ENCODE peak calls at places on chromosomes 5 and 9, in four cellular contexts. U is K562, X is H1, S is GM12878. H is an unnamed sample.

GRCh38 chr5:129172561-129172960 is 78.0 kb downstream of the ISOC1 start:
- DNase-seq in X (no peak), S (no peak), U (no peak), H (peak)

GRCh38 chr5:116859666-116860320 is 285.2 kb upstream of the SEMA6A start:
- DNase-seq in X (no peak), S (no peak), U (no peak), H (no peak)

GRCh38 chr5:36606437-36607113 is at the start of gene SLC1A3:
- DNase-seq in X (peak), U (no peak), S (peak), H (peak)

GRCh38 chr5:129972774-129973173 is 68.5 kb downstream of the CHSY3 start:
- DNase-seq in X (no peak), S (no peak), U (no peak), H (no peak)

GRCh38 chr9:138076650-138077009 is 199.0 kb downstream of the CACNA1B start:
- DNase-seq in U (no peak), X (no peak), S (no peak), H (no peak)

GRCh38 chr5:35030426-35030825 is 17.3 kb downstream of the AGXT2 start:
- DNase-seq in U (no peak), X (no peak), S (no peak), H (no peak)

GRCh38 chr5:88677943-88678779 is 204.8 kb downstream of the MEF2C start:
- DNase-seq in U (no peak), S (no peak), X (no peak), H (no peak)

GRCh38 chr5:61313960-61314681 is 17.9 kb upstream of the ZSWIM6 start:
- DNase-seq in X (no peak), S (no peak), U (no peak), H (no peak)

GRCh38 chr5:111227805-111228204 is 3.6 kb downstream of the CAMK4 start:
- DNase-seq in X (no peak), S (no peak), U (no peak), H (no peak)

GRCh38 chr9:89435315-89435823 is 62.5 kb downstream of the SEMA4D start:
- DNase-seq in U (peak), S (no peak), X (peak), H (peak)

GRCh38 chr5:36199620-36200019 is 42.1 kb downstream of the NADK2 start:
- DNase-seq in U (no peak), S (no peak), X (no peak), H (no peak)

GRCh38 chr5:72178910-72179815 is 71.9 kb downstream of the MAP1B start:
- DNase-seq in X (no peak), U (no peak), S (no peak), H (peak)

GRCh38 chr5:150609843-150610584 is 30.4 kb upstream of the SYNPO start:
- DNase-seq in S (no peak), X (no peak), U (no peak), H (no peak)

GRCh38 chr5:148343049-148343413 is 7.7 kb downstream of the SPINK9 start:
- DNase-seq in U (peak), S (no peak), X (no peak), H (peak)

GRCh38 chr9:127205952-127206351 is 58.6 kb upstream of the GARNL3 start:
- DNase-seq in X (no peak), U (no peak), S (no peak), H (no peak)

DNA sequence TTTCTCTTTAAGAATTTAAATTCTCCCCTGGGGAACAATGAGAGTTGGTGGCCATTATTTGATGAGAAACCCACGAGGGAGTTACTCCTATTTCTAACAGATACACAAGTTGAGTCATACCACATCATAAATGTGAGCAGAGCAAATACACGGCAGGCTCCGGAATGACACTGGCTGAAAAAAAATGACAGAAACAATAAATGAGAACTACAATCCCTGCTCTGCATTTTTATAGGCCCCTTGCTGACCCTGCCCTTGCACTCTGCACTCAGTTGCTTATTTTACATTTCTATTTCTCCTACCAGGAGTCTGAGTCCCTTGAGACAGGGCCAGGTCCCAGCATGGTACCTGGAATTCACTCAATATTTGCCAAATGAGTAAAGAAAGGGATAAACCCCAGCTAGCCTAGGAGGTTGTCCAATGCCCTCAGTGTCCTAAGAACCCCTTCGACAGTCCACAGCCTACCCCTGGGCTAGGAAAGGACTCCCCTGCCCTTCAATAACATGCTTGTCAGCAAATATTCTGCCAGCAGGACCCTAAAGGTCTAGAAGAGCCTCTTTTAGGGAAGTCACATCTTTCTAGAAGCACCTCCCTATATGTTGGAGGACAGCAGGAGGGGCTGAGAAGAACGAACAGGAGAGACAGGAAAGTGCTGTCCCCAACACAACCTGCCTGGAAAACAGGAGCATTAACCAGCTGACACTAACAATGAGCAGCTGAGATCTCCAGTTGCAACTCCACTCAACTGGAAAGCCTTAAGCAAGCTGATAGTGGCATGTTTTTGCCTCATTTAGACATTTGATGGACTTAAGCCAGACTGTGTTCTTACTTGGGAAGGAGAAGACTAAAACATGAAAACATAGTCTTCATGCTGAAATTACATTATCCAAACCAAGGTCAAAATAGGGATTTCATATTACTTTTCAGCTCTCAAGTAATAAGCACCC is 191.2 kb downstream of the ACTL7B start:
- DNase-seq in X (no peak), S (no peak), U (no peak), H (no peak)
- TF ChIP-seq EGR1 in X (no peak), S (no peak), U (no peak), H (no peak)

GRCh38 chr5:147075187-147075586 is 159.6 kb upstream of the STK32A start:
- DNase-seq in X (no peak), U (no peak), S (no peak), H (no peak)

GRCh38 chr5:147084702-147085101 is 150.1 kb upstream of the STK32A start:
- DNase-seq in X (no peak), S (no peak), U (no peak), H (no peak)

GRCh38 chr5:147085409-147085808 is 149.4 kb upstream of the STK32A start:
- DNase-seq in S (no peak), X (no peak), U (no peak), H (no peak)

GRCh38 chr5:147081256-147081872 is 153.5 kb upstream of the STK32A start:
- DNase-seq in S (no peak), U (no peak), X (no peak), H (no peak)

DNA sequence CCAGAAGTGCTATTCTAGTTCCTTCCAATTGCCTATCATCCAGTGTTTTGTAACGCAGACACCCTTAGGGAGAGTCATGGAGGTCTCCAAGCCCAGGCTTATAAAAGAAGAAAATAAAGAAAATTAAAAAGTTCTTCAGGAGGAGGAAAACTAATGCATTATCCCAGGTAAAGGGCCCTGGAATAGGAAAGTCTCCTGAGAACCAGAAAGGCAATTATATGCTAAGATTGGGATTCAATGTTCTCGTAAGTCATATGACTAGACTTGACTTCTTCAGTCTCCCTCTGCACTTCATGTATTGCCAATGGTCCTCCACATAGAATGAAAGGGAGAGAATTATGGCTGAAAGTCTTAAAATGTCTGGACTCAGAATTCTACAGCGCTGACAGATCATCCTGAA is 154.4 kb upstream of the STK32A start:
- DNase-seq in U (no peak), X (no peak), S (no peak), H (no peak)
- TF ChIP-seq SIN3A in U (no peak), X (no peak), S (no peak), H (no peak)

DNA sequence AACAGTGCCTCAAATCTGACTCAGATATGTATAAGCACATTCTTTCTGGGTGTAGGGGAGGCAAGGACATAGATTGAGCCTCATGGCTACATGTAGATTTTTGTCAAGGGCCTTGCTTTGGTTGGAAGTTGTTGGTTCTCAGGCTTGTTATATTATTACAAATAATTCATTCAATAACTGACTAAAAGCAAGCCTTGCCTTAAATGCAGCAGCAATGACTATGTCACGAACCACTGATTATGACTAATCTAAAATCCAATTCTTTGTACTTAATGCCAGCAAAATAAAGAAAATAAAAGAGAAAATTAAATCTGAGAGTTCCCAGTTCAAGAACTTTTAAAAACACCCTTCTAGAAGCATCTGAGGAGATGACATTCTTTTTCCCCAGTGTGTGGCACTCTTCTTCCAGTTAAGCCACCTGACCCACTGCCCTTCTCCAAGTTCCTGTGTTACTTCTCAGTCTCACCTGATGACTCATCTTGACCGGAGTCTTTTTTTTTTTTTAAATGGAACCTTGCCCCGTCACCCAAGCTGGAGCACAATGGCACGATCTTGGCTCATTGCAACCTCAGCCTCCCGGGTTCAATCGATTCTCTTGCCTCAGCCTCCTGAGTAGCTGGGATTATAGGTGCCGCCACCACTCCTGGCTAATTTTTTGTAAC is 223.9 kb upstream of the DAB2 start:
- DNase-seq in X (no peak), S (no peak), U (no peak), H (peak)
- TF ChIP-seq EGR1 in X (no peak), S (no peak), U (no peak), H (peak)

DNA sequence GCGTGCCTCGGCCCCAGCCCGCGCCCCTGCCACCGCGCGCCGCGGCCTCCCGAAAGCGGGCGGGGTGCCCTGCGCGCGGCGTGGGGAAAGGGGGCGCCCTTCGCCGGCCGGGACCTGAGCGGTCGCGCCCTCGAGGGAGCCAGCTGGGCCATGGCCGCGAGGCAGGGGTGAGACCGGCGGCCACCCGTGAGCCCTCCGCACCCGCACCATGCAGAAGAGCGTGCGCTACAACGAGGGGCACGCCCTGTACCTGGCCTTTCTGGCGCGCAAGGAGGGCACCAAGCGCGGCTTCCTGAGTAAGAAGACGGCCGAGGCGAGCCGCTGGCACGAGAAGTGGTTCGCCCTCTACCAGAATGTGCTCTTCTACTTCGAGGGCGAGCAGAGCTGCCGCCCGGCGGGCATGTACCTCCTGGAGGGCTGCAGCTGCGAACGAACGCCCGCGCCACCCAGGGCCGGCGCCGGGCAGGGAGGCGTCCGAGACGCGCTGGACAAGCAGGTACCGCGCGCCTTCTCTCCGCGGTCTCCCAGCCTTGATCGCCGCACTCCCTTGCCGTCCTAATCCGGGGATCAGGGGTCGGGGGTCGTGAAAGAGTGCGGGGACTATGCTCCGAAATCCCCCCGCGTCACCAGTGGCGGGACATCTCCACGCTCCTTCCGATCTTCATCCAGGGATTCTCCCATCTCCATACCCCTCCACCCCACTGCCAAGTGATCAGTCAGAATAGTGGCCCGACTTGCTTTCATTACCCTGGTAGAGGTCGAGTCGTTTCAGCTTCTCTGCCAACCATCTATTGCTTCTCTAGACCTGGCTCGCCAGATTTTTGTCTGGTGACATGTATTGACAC is 590 bp downstream of the RASGRF2 start:
- DNase-seq in X (peak), S (no peak), U (no peak), H (no peak)
- TF ChIP-seq SIN3A in X (no peak), S (no peak), U (no peak), H (no peak)

GRCh38 chr5:27594141-27594540 is 555.8 kb upstream of the CDH9 start:
- DNase-seq in S (no peak), X (no peak), U (no peak), H (no peak)
- TF ChIP-seq EGR1 in S (no peak), X (no peak), U (no peak), H (no peak)

DNA sequence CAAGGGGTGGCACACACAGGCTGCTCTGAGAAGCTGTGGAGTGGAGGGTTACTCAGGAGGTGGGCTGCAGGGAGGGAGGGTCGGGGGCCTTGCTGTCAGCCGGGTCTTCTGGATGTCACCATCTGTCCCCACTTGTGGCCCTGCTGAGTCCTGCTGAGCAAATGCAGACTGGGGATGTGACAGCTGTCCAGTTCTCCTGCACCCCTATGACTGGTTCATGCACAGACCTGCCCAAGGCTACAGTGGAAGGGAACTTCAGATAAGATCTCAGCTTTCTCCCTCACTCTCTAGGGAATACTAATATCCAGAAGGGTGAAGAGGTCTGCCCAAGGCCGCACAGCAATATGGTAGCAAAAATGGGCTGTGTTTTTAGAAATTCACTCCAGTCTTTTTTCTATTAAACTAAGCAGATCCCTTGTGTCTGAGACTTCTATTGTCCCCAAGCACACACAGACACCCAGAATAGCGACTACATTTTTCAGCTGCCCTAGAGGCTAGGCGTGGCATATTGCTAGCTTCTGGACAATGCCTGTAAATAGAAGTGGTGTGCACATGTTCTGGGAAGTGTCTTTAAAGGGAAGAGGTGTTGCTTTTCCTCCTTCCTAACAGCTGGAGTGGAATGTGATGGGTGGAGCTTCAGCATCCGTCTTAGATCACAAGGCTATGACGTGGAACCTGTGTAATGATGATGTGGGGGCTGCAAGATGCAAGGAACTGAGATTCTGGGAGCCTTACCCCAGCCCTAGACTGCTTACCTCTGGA is 51.1 kb upstream of the TBC1D2 start:
- DNase-seq in S (no peak), X (no peak), U (no peak), H (no peak)
- TF ChIP-seq SIN3A in S (no peak), X (no peak), U (no peak), H (no peak)

GRCh38 chr9:72749276-72749675 is 203.6 kb downstream of the ALDH1A1 start:
- DNase-seq in U (no peak), S (no peak), X (no peak), H (no peak)
- TF ChIP-seq EGR1 in U (no peak), S (no peak), X (no peak), H (no peak)

GRCh38 chr5:14665110-14665822 is 748 bp downstream of the OTULIN start:
- DNase-seq in X (no peak), S (no peak), U (no peak), H (no peak)
- TF ChIP-seq SIN3A in X (no peak), S (no peak), U (no peak), H (no peak)

DNA sequence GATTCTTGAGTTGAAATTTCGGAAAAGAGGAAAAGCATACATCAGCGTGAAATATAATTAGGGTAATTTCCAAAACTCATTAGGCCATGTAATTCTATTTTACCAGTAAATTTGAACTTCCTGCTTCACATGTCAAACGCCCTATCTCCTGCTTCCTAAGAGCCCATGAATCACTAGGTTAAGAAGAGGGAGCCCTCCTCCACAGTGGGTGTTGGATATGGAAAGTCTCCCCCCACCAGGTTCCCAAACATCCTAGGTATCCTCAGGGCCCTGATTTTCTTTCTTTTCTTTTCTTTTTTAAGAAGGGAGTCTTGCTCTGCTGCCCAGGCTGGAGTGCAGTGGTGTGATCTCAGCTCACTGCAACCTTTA is 115.1 kb downstream of the SUSD1 start:
- DNase-seq in S (no peak), X (no peak), U (no peak), H (no peak)
- TF ChIP-seq EGR1 in S (no peak), X (no peak), U (no peak), H (no peak)

DNA sequence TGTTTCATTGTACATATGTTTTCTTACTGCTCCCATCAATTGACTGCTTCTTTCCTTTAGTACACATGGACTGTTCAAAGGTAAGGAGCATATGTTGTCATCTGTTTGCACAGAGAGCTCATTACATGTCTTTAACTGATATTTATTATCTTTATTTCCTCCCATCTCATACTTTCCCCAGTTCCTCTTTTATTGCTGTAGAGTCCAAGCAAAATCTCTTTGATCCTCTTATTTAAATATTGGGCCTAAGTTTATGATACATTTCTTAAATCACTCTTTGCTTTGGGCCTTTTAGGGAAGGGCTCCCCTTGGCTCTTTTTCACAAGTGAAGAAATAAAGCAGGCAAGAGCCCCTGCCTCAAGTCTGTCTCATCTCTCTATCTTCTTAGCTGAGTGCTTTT is 152.3 kb downstream of the DOCK2 start:
- DNase-seq in S (no peak), X (no peak), U (no peak), H (no peak)
- TF ChIP-seq SIN3A in S (no peak), X (no peak), U (no peak), H (no peak)

H was measured in HCT116.